ENCODE peak calls at places on chromosomes 5 and 9, in four cellular contexts. M, N, I and K are unnamed samples.

GRCh38 chr9:129140397-129141065 is 29.3 kb downstream of the PTPA start:
- DNase-seq in N (peak), M (peak), I (no peak), K (peak)

GRCh38 chr9:129328357-129329103 is 150.5 kb upstream of the IER5L start:
- DNase-seq in I (no peak), M (peak), N (no peak), K (no peak)

GRCh38 chr9:70609542-70610286 is 195.3 kb upstream of the KLF9 start:
- DNase-seq in N (peak), M (no peak), I (no peak), K (peak)

GRCh38 chr5:38672059-38672791 is 115.8 kb upstream of the LIFR start:
- DNase-seq in N (peak), M (no peak), I (no peak), K (peak)

GRCh38 chr9:136687721-136688223 is 515 bp upstream of the AGPAT2 start:
- DNase-seq in N (no peak), I (no peak), M (no peak), K (no peak)

GRCh38 chr9:20552874-20553624 is 69.2 kb downstream of the MLLT3 start:
- DNase-seq in N (no peak), I (no peak), M (no peak), K (no peak)

GRCh38 chr5:124630767-124631704 is 115.4 kb downstream of the ZNF608 start:
- DNase-seq in N (no peak), M (no peak), I (no peak), K (peak)

GRCh38 chr9:21919377-21920362 is 74.5 kb downstream of the CDKN2A start:
- DNase-seq in I (no peak), M (no peak), N (peak), K (no peak)

GRCh38 chr5:177353093-177353492 is 1.6 kb upstream of the LMAN2 start:
- DNase-seq in I (no peak), N (no peak), M (no peak), K (no peak)

GRCh38 chr5:110159202-110159601 is 469.5 kb downstream of the MAN2A1 start:
- DNase-seq in M (no peak), I (no peak), N (peak), K (peak)

GRCh38 chr5:45385321-45386058 is 310.7 kb downstream of the HCN1 start:
- DNase-seq in N (peak), I (no peak), M (no peak), K (peak)

GRCh38 chr5:55535199-55535905 is 588 bp upstream of the PLPP1 start:
- DNase-seq in I (no peak), M (no peak), N (no peak), K (no peak)

GRCh38 chr5:128695791-128696520 is 157.9 kb upstream of the FBN2 start:
- DNase-seq in I (no peak), N (peak), M (no peak), K (peak)

GRCh38 chr9:89755835-89756234 is 151.0 kb downstream of the GADD45G start:
- DNase-seq in N (peak), M (no peak), I (no peak), K (peak)

GRCh38 chr9:78001946-78002731 is 29.5 kb downstream of the GNAQ start:
- DNase-seq in N (no peak), I (no peak), M (no peak), K (no peak)

GRCh38 chr5:131496400-131496713 is 138.7 kb downstream of the RAPGEF6 start:
- DNase-seq in I (no peak), N (no peak), M (peak), K (no peak)

GRCh38 chr5:76482961-76483360 is 79.9 kb downstream of the IQGAP2 start:
- DNase-seq in I (no peak), M (no peak), N (no peak), K (no peak)

GRCh38 chr9:78437721-78438610 is 141.0 kb downstream of the PSAT1 start:
- DNase-seq in I (no peak), N (no peak), M (no peak), K (no peak)

GRCh38 chr9:69314547-69314946 is 10.5 kb upstream of the ENTREP1 start:
- DNase-seq in I (no peak), M (no peak), N (no peak), K (no peak)

GRCh38 chr9:25260056-25260455 is 418.2 kb downstream of the TUSC1 start:
- DNase-seq in N (no peak), M (no peak), I (no peak), K (no peak)

GRCh38 chr5:150598821-150599273 is 41.6 kb upstream of the SYNPO start:
- DNase-seq in I (no peak), M (no peak), N (peak), K (peak)

GRCh38 chr5:170628691-170629565 is 125.1 kb downstream of the KCNIP1 start:
- DNase-seq in I (no peak), M (no peak), N (no peak), K (no peak)

GRCh38 chr9:104765138-104765537 is 1.2 kb downstream of the NIPSNAP3B start:
- DNase-seq in N (no peak), I (no peak), M (no peak), K (no peak)

GRCh38 chr9:12817702-12818101 is 42.9 kb downstream of the LURAP1L start:
- DNase-seq in N (peak), M (no peak), I (no peak), K (peak)

GRCh38 chr9:138101444-138102234 is 224.1 kb downstream of the CACNA1B start:
- DNase-seq in I (no peak), N (no peak), M (no peak), K (no peak)

GRCh38 chr5:58849995-58850667 is 267.3 kb downstream of the RAB3C start:
- DNase-seq in I (no peak), N (peak), M (no peak), K (peak)

GRCh38 chr5:138950411-138951011 is 75.4 kb upstream of the LRRTM2 start:
- DNase-seq in M (no peak), N (no peak), I (no peak), K (no peak)

GRCh38 chr5:58088941-58089340 is 370.9 kb downstream of the PLK2 start:
- DNase-seq in M (no peak), N (no peak), I (no peak), K (peak)

GRCh38 chr5:1670342-1670741 is 129.3 kb downstream of the MRPL36 start:
- DNase-seq in N (no peak), I (no peak), M (no peak), K (peak)

GRCh38 chr5:161676109-161676508 is 9.4 kb upstream of the GABRA6 start:
- DNase-seq in I (no peak), N (no peak), M (no peak), K (peak)

GRCh38 chr5:103840600-103840999 is 278.0 kb upstream of the NUDT12 start:
- DNase-seq in M (no peak), I (no peak), N (no peak), K (no peak)

GRCh38 chr9:124839612-124840299 is 13.5 kb upstream of the WDR38 start:
- DNase-seq in I (no peak), M (no peak), N (no peak), K (no peak)

GRCh38 chr9:128396970-128397613 is 23.6 kb upstream of the CERCAM start:
- DNase-seq in I (no peak), N (no peak), M (no peak), K (no peak)

GRCh38 chr5:6729400-6730310 is 16.4 kb downstream of the TENT4A start:
- DNase-seq in N (no peak), I (no peak), M (peak), K (no peak)

GRCh38 chr5:777756-778161 is 6.8 kb downstream of the ZDHHC11B start:
- DNase-seq in M (no peak), I (no peak), N (no peak), K (no peak)